ENCODE peak calls at places on chromosomes 16 and 17, in four cellular contexts. One of them, this sample, is unnamed.

GRCh38 chr16:9966569-9967157 is 215.6 kb downstream of the GRIN2A start:
- DNase-seq in body of pancreas: no peak
- DNase-seq in psoas muscle: no peak
- DNase-seq in neural progenitor cell: no peak
- DNase-seq in this sample: no peak

GRCh38 chr17:76262732-76263344 is 2.3 kb upstream of the UBALD2 start:
- DNase-seq in psoas muscle: peak; percentile 67
- DNase-seq in neural progenitor cell: no peak
- DNase-seq in body of pancreas: peak; percentile 88
- DNase-seq in this sample: no peak

GRCh38 chr17:73444021-73444420 is 132.2 kb upstream of the CDC42EP4 start:
- DNase-seq in neural progenitor cell: no peak
- DNase-seq in body of pancreas: no peak
- DNase-seq in psoas muscle: no peak
- DNase-seq in this sample: no peak

GRCh38 chr17:12789075-12789975 is at the start of gene ARHGAP44:
- DNase-seq in neural progenitor cell: peak; percentile 90
- DNase-seq in body of pancreas: peak; percentile 61
- DNase-seq in psoas muscle: peak; percentile 70
- DNase-seq in this sample: peak; percentile 14

GRCh38 chr17:45143767-45144198 is 4.5 kb upstream of the HEXIM1 start:
- DNase-seq in neural progenitor cell: peak; percentile 55
- DNase-seq in psoas muscle: peak; percentile 96
- DNase-seq in body of pancreas: peak; percentile 77
- DNase-seq in this sample: peak; percentile 88

GRCh38 chr17:82941021-82942001 is 101.5 kb upstream of the ZNF750 start:
- DNase-seq in body of pancreas: no peak
- DNase-seq in psoas muscle: peak; percentile 50
- DNase-seq in neural progenitor cell: no peak
- DNase-seq in this sample: no peak

GRCh38 chr17:8621585-8621984 is 8.9 kb downstream of the MYH10 start:
- DNase-seq in body of pancreas: no peak
- DNase-seq in psoas muscle: no peak
- DNase-seq in neural progenitor cell: no peak
- DNase-seq in this sample: no peak

GRCh38 chr17:58005728-58006562 is 1.1 kb downstream of the SRSF1 start:
- DNase-seq in psoas muscle: no peak
- DNase-seq in neural progenitor cell: no peak
- DNase-seq in body of pancreas: no peak
- DNase-seq in this sample: no peak

GRCh38 chr16:20624882-20625807 is 49.0 kb upstream of the ACSM2B start:
- DNase-seq in psoas muscle: no peak
- DNase-seq in body of pancreas: no peak
- DNase-seq in neural progenitor cell: no peak
- DNase-seq in this sample: no peak

GRCh38 chr17:69056179-69056823 is 4.4 kb downstream of the ABCA9 start:
- DNase-seq in psoas muscle: no peak
- DNase-seq in body of pancreas: no peak
- DNase-seq in neural progenitor cell: no peak
- DNase-seq in this sample: no peak

GRCh38 chr16:26765087-26765486 is 301.6 kb upstream of the C16orf82 start:
- DNase-seq in psoas muscle: no peak
- DNase-seq in neural progenitor cell: peak; percentile 24
- DNase-seq in body of pancreas: no peak
- DNase-seq in this sample: no peak

GRCh38 chr16:54928016-54928356 is 2.7 kb upstream of the IRX5 start:
- DNase-seq in psoas muscle: no peak
- DNase-seq in neural progenitor cell: peak; percentile 51
- DNase-seq in body of pancreas: no peak
- DNase-seq in this sample: no peak

GRCh38 chr17:17235212-17236174 is 1.5 kb downstream of the FLCN start:
- DNase-seq in body of pancreas: no peak
- DNase-seq in psoas muscle: peak; percentile 69
- DNase-seq in neural progenitor cell: no peak
- DNase-seq in this sample: no peak

GRCh38 chr16:86570542-86571196 is 4.0 kb downstream of the FOXC2 start:
- DNase-seq in body of pancreas: no peak
- DNase-seq in psoas muscle: no peak
- DNase-seq in neural progenitor cell: no peak
- DNase-seq in this sample: no peak

GRCh38 chr17:9900019-9900594 is 5.0 kb downstream of the RCVRN start:
- DNase-seq in psoas muscle: no peak
- DNase-seq in neural progenitor cell: no peak
- DNase-seq in body of pancreas: peak; percentile 19
- DNase-seq in this sample: no peak

GRCh38 chr17:4853195-4853762 is 20.1 kb downstream of the MINK1 start:
- DNase-seq in psoas muscle: no peak
- DNase-seq in neural progenitor cell: no peak
- DNase-seq in body of pancreas: no peak
- DNase-seq in this sample: no peak

GRCh38 chr17:29977836-29978235 is 36.4 kb downstream of the EFCAB5 start:
- DNase-seq in body of pancreas: no peak
- DNase-seq in psoas muscle: no peak
- DNase-seq in neural progenitor cell: no peak
- DNase-seq in this sample: no peak

GRCh38 chr17:7440823-7441174 is 1.5 kb downstream of the FGF11 start:
- DNase-seq in psoas muscle: peak; percentile 88
- DNase-seq in neural progenitor cell: peak; percentile 66
- DNase-seq in body of pancreas: no peak
- DNase-seq in this sample: no peak
- H3K4me3 ChIP-seq in psoas muscle: peak overlapping the region; percentile 72
- H3K4me3 ChIP-seq in neural progenitor cell: peak overlapping the region; percentile 74
- H3K4me3 ChIP-seq in body of pancreas: no peak overlapping the region
- H3K4me3 ChIP-seq in this sample: no peak overlapping the region

DNA sequence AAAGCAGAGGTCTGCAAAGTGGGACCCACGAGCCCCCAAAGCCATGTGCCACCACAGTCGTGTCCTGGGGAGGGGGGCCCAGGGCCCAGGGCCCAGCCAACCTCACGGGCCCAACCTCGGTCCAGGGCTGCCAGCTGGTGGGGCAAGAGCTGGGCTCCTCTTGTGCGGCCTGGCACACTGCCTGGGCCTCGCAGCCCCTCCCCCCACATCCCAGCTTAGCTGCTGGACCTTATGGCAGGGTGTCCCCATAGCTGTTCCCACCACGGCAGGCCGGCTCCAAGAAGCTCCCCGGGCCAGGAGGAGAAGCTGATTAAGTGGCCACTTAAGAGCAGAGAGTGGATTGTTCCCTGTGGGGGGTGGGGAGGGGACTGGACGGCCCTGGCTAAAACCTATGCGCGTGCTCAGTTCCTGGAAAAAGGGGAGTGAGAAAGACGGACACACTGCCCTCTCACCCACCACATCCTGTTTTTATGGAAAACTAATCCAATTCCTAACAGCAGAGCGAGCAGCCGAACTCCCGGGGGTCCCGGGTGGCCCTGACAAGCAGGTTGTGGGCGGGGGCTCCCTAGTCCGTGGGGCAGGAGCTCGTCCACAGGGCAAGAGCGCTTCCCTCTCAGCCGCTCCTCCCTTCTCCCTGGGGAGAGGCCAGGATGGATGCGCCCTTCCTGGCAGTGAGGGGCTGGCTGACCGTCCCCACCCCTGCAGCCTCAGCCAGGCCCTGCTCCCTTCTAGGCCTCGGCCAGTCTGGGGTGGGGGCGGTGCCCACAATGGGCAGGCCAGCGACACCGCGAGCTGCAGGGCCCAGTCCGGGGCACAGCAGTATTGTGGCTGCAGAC is 16.8 kb downstream of the PIEZO1 start:
- DNase-seq in body of pancreas: peak; percentile 52
- DNase-seq in psoas muscle: no peak
- DNase-seq in neural progenitor cell: peak; percentile 65
- DNase-seq in this sample: no peak
- H3K4me1 ChIP-seq in body of pancreas: peaks cover 94% of the 10 kb centered on the region
- H3K4me1 ChIP-seq in psoas muscle: peaks cover 10% of the 10 kb centered on the region
- H3K4me1 ChIP-seq in neural progenitor cell: peaks cover 54% of the 10 kb centered on the region
- H3K4me1 ChIP-seq in this sample: peaks cover 53% of the 10 kb centered on the region

DNA sequence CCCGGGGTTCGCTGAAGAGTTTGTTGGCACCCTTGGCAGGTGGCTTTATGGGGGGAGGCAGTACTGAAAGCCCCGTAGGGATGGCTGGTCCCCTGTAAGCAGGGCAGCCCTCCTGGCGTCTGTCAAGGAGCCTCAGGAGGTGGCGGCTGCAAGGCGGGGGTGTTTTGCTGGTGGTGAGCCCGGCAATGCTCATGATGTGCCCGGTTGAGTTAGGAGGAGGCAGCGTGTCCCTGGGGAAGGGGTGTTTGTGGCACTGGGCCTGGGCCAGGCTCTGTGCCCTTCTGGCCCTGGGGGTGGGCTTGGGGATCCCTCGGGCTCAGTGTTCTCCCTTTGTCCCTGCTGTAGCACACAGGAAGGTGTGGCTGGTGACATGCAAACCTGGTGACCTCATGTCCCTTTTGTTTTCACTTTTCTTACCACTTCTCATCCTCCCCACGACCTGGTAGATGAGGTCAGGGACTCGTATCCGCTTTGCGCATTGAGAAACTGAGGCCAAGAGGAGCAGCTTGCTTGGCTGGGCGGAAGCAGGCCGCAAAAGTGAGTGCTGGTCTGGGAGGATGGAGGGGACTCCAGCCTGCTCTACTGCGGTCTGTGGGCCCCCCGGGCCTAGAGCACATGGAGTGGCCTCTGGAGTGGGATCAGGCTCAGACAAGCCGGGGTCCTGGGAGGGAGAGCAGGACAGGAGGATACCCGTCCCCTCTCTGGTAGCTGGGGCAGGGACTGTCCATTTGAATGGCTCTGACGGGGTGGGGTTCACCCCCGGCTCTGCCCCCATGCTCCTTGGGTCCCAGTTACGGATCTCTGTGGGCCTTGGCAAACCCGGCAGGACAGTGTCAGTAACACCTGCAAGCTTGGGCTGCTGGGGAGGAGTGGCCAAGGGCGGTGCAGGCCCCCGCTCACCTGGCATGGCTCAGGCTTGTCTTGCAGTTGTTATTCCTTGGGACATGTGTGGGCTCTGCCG is 2.2 kb downstream of the SNN start:
- DNase-seq in body of pancreas: no peak
- DNase-seq in neural progenitor cell: no peak
- DNase-seq in psoas muscle: peak; percentile 66
- DNase-seq in this sample: no peak
- H3K4me3 ChIP-seq in body of pancreas: no peak overlapping the region
- H3K4me3 ChIP-seq in neural progenitor cell: peak overlapping the region; percentile 98
- H3K4me3 ChIP-seq in psoas muscle: peak overlapping the region; percentile 87
- H3K4me3 ChIP-seq in this sample: no peak overlapping the region

DNA sequence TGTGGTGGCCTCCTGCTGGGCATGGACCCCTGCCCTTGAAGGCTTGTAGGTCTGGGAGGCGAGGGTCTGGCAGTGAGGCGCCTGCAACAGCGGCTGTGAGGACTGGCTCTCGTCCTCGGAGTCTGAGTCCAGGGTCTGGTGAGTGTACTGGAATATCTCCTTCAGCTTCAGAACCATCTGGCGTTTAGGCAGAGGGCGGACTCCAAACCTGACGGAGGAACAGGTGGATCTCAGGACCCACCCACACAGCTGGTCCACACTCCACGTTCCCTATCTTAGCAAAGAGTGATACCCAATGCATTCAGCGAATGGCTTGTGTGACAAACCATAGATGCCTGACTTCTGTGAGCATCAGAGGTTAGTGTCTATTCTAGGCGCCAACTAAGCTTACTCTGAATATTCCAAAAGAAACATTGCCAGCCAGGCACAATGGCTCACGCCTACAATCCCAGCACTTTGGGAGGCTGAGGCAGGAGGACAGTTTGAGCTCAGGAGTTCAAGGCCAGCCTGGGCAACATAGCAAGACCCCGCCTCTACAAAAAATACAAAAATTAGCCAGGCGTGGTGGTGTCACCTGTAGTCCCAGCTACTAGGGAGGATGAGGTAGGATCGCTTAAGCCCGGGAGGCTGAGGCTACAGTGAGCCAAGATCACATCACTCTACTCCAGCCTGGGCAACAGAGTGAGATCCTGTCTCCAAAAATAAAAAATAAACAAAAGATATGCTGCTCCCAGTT is 6.3 kb upstream of the NLRC3 start:
- DNase-seq in neural progenitor cell: no peak
- DNase-seq in psoas muscle: peak; percentile 30
- DNase-seq in body of pancreas: no peak
- DNase-seq in this sample: no peak
- H3K4me1 ChIP-seq in neural progenitor cell: no peaks in the 10 kb centered on the region
- H3K4me1 ChIP-seq in psoas muscle: no peaks in the 10 kb centered on the region
- H3K4me1 ChIP-seq in body of pancreas: no peaks in the 10 kb centered on the region
- H3K4me1 ChIP-seq in this sample: peaks cover 17% of the 10 kb centered on the region

GRCh38 chr17:51439395-51440229 is 179.3 kb downstream of the UTP18 start:
- DNase-seq in body of pancreas: no peak
- DNase-seq in neural progenitor cell: no peak
- DNase-seq in psoas muscle: no peak
- DNase-seq in this sample: no peak
- H3K4me3 ChIP-seq in body of pancreas: no peak overlapping the region
- H3K4me3 ChIP-seq in neural progenitor cell: no peak overlapping the region
- H3K4me3 ChIP-seq in psoas muscle: no peak overlapping the region
- H3K4me3 ChIP-seq in this sample: no peak overlapping the region

GRCh38 chr16:81716478-81717210 is 62.4 kb upstream of the PLCG2 start:
- DNase-seq in neural progenitor cell: no peak
- DNase-seq in psoas muscle: no peak
- DNase-seq in body of pancreas: no peak
- DNase-seq in this sample: no peak
- H3K4me1 ChIP-seq in neural progenitor cell: peaks cover under 1% of the 10 kb centered on the region
- H3K4me1 ChIP-seq in psoas muscle: no peaks in the 10 kb centered on the region
- H3K4me1 ChIP-seq in body of pancreas: no peaks in the 10 kb centered on the region
- H3K4me1 ChIP-seq in this sample: peaks cover 8% of the 10 kb centered on the region

GRCh38 chr17:65559802-65560627 is 1.4 kb downstream of the AXIN2 start:
- DNase-seq in body of pancreas: no peak
- DNase-seq in psoas muscle: peak; percentile 68
- DNase-seq in neural progenitor cell: peak; percentile 75
- DNase-seq in this sample: no peak
- H3K4me3 ChIP-seq in body of pancreas: peak overlapping the region; percentile 94
- H3K4me3 ChIP-seq in psoas muscle: no peak overlapping the region
- H3K4me3 ChIP-seq in neural progenitor cell: peak overlapping the region; percentile 95
- H3K4me3 ChIP-seq in this sample: peak overlapping the region; percentile 98

This sample was measured in tibial nerve.